ENCODE peak calls at places on chromosomes 7 and 10, in four cellular contexts. One of them, this sample, is unnamed.
A peak's percentile ranks its signal among the peaks of the same experiment; 100 is the strongest.

GRCh38 chr7:20104696-20105095 is 112.5 kb downstream of the MACC1 start:
- DNase-seq in GM04503: no peak
- DNase-seq in T47D: no peak
- DNase-seq in AG04450: no peak
- DNase-seq in this sample: no peak

GRCh38 chr10:31374146-31374696 is 55.2 kb downstream of the ZEB1 start:
- DNase-seq in GM04503: no peak
- DNase-seq in T47D: no peak
- DNase-seq in AG04450: no peak
- DNase-seq in this sample: no peak

GRCh38 chr10:101293007-101293723 is 60.8 kb upstream of the BTRC start:
- DNase-seq in GM04503: no peak
- DNase-seq in T47D: no peak
- DNase-seq in AG04450: no peak
- DNase-seq in this sample: no peak

GRCh38 chr10:25493122-25493893 is 318.5 kb downstream of the GPR158 start:
- DNase-seq in GM04503: no peak
- DNase-seq in T47D: no peak
- DNase-seq in AG04450: no peak
- DNase-seq in this sample: peak; percentile 80

GRCh38 chr7:126856691-126857291 is 395.9 kb downstream of the GRM8 start:
- DNase-seq in GM04503: no peak
- DNase-seq in T47D: peak; percentile 11
- DNase-seq in AG04450: no peak
- DNase-seq in this sample: peak; percentile 31

GRCh38 chr10:125820705-125821104 is 2.4 kb downstream of the UROS start:
- DNase-seq in GM04503: no peak
- DNase-seq in T47D: no peak
- DNase-seq in AG04450: no peak
- DNase-seq in this sample: no peak

GRCh38 chr10:6445671-6446278 is 134.3 kb downstream of the PRKCQ start:
- DNase-seq in GM04503: no peak
- DNase-seq in T47D: peak; percentile 41
- DNase-seq in AG04450: peak; percentile 2
- DNase-seq in this sample: peak; percentile 64

GRCh38 chr10:81027223-81027622 is 489.5 kb downstream of the SH2D4B start:
- DNase-seq in GM04503: no peak
- DNase-seq in T47D: no peak
- DNase-seq in AG04450: no peak
- DNase-seq in this sample: no peak

GRCh38 chr7:101018271-101019167 is 1.4 kb upstream of the MUC17 start:
- DNase-seq in GM04503: no peak
- DNase-seq in T47D: no peak
- DNase-seq in AG04450: no peak
- DNase-seq in this sample: no peak

GRCh38 chr7:1103009-1103788 is 15.3 kb downstream of the GPER1 start:
- DNase-seq in GM04503: no peak
- DNase-seq in T47D: no peak
- DNase-seq in AG04450: no peak
- DNase-seq in this sample: no peak

This sample was measured in MCF 10A.